ENCODE peak calls at places on chromosomes 7 and 10, in seven cellular contexts. One of them, this sample, is unnamed.

GRCh38 chr10:58336242-58336641 is 1.4 kb downstream of the UBE2D1 start:
- DNase-seq in HCT116: no peak
- DNase-seq in H1: no peak
- DNase-seq in GM12878: no peak
- DNase-seq in SK-N-SH: no peak
- DNase-seq in HepG2: no peak
- DNase-seq in K562: no peak
- DNase-seq in this sample: no peak

GRCh38 chr10:132984008-132984295 is 41.6 kb upstream of the CFAP46 start:
- DNase-seq in HCT116: no peak
- DNase-seq in H1: no peak
- DNase-seq in GM12878: no peak
- DNase-seq in SK-N-SH: no peak
- DNase-seq in HepG2: no peak
- DNase-seq in K562: no peak
- DNase-seq in this sample: no peak

GRCh38 chr10:27157150-27157549 is 2.0 kb downstream of the MASTL start:
- DNase-seq in HCT116: no peak
- DNase-seq in H1: no peak
- DNase-seq in GM12878: no peak
- DNase-seq in SK-N-SH: no peak
- DNase-seq in HepG2: peak; percentile 34
- DNase-seq in K562: no peak
- DNase-seq in this sample: no peak

GRCh38 chr7:155676052-155676451 is 31.6 kb downstream of the RBM33 start:
- DNase-seq in HCT116: no peak
- DNase-seq in H1: no peak
- DNase-seq in GM12878: no peak
- DNase-seq in SK-N-SH: no peak
- DNase-seq in HepG2: no peak
- DNase-seq in K562: no peak
- DNase-seq in this sample: no peak

GRCh38 chr10:47403401-47404318 is 19.6 kb upstream of the ZNF488 start:
- DNase-seq in HCT116: no peak
- DNase-seq in H1: no peak
- DNase-seq in GM12878: no peak
- DNase-seq in SK-N-SH: no peak
- DNase-seq in HepG2: no peak
- DNase-seq in K562: no peak
- DNase-seq in this sample: no peak

GRCh38 chr7:121366852-121367431 is 29.2 kb downstream of the FAM3C start:
- DNase-seq in HCT116: no peak
- DNase-seq in H1: no peak
- DNase-seq in GM12878: no peak
- DNase-seq in SK-N-SH: peak; percentile 41
- DNase-seq in HepG2: peak; percentile 18
- DNase-seq in K562: peak; percentile 43
- DNase-seq in this sample: no peak

GRCh38 chr10:79275105-79275430 is 72.2 kb upstream of the PPIF start:
- DNase-seq in HCT116: no peak
- DNase-seq in H1: no peak
- DNase-seq in GM12878: no peak
- DNase-seq in SK-N-SH: no peak
- DNase-seq in HepG2: no peak
- DNase-seq in K562: no peak
- DNase-seq in this sample: no peak

GRCh38 chr10:44193156-44193555 is 191.7 kb downstream of the CXCL12 start:
- DNase-seq in HCT116: no peak
- DNase-seq in H1: no peak
- DNase-seq in GM12878: no peak
- DNase-seq in SK-N-SH: no peak
- DNase-seq in HepG2: no peak
- DNase-seq in K562: no peak
- DNase-seq in this sample: no peak

GRCh38 chr7:2172311-2173183 is 60.2 kb downstream of the MAD1L1 start:
- DNase-seq in HCT116: no peak
- DNase-seq in H1: no peak
- DNase-seq in GM12878: no peak
- DNase-seq in SK-N-SH: peak; percentile 39
- DNase-seq in HepG2: peak; percentile 76
- DNase-seq in K562: no peak
- DNase-seq in this sample: peak; percentile 92

GRCh38 chr7:30594055-30594539 is 581 bp upstream of the GARS1 start:
- DNase-seq in HCT116: no peak
- DNase-seq in H1: no peak
- DNase-seq in GM12878: peak; percentile 23
- DNase-seq in SK-N-SH: peak; percentile 78
- DNase-seq in HepG2: peak; percentile 60
- DNase-seq in K562: peak; percentile 60
- DNase-seq in this sample: no peak

GRCh38 chr10:1074748-1075358 is 18.7 kb downstream of the WDR37 start:
- DNase-seq in HCT116: no peak
- DNase-seq in H1: no peak
- DNase-seq in GM12878: no peak
- DNase-seq in SK-N-SH: peak; percentile 32
- DNase-seq in HepG2: no peak
- DNase-seq in K562: no peak
- DNase-seq in this sample: no peak

GRCh38 chr10:9198611-9199010 is 1144.1 kb downstream of the GATA3 start:
- DNase-seq in HCT116: no peak
- DNase-seq in H1: no peak
- DNase-seq in GM12878: no peak
- DNase-seq in SK-N-SH: no peak
- DNase-seq in HepG2: no peak
- DNase-seq in K562: no peak
- DNase-seq in this sample: no peak

GRCh38 chr7:21912931-21913780 is 32.5 kb downstream of the CDCA7L start:
- DNase-seq in HCT116: no peak
- DNase-seq in H1: no peak
- DNase-seq in GM12878: no peak
- DNase-seq in SK-N-SH: no peak
- DNase-seq in HepG2: no peak
- DNase-seq in K562: no peak
- DNase-seq in this sample: no peak

GRCh38 chr7:90777075-90777864 is 181.1 kb downstream of the CDK14 start:
- DNase-seq in HCT116: no peak
- DNase-seq in H1: no peak
- DNase-seq in GM12878: peak; percentile 51
- DNase-seq in SK-N-SH: no peak
- DNase-seq in HepG2: no peak
- DNase-seq in K562: no peak
- DNase-seq in this sample: no peak

GRCh38 chr7:35272234-35272633 is 18.3 kb upstream of the TBX20 start:
- DNase-seq in HCT116: no peak
- DNase-seq in H1: no peak
- DNase-seq in GM12878: no peak
- DNase-seq in SK-N-SH: no peak
- DNase-seq in HepG2: no peak
- DNase-seq in K562: no peak
- DNase-seq in this sample: no peak

GRCh38 chr7:111499027-111499426 is 63.3 kb downstream of the IMMP2L start:
- DNase-seq in HCT116: peak; percentile 7
- DNase-seq in H1: no peak
- DNase-seq in GM12878: no peak
- DNase-seq in SK-N-SH: no peak
- DNase-seq in HepG2: peak; percentile 28
- DNase-seq in K562: peak; percentile 46
- DNase-seq in this sample: no peak

GRCh38 chr7:134086998-134087735 is 40.0 kb upstream of the LRGUK start:
- DNase-seq in HCT116: no peak
- DNase-seq in H1: no peak
- DNase-seq in GM12878: no peak
- DNase-seq in SK-N-SH: no peak
- DNase-seq in HepG2: no peak
- DNase-seq in K562: no peak
- DNase-seq in this sample: no peak

GRCh38 chr7:70417061-70417655 is 714.8 kb upstream of the GALNT17 start:
- DNase-seq in HCT116: no peak
- DNase-seq in H1: no peak
- DNase-seq in GM12878: no peak
- DNase-seq in SK-N-SH: peak; percentile 41
- DNase-seq in HepG2: no peak
- DNase-seq in K562: no peak
- DNase-seq in this sample: no peak

GRCh38 chr10:79938728-79939380 is 10.1 kb downstream of the SFTPD start:
- DNase-seq in HCT116: no peak
- DNase-seq in H1: no peak
- DNase-seq in GM12878: no peak
- DNase-seq in SK-N-SH: peak; percentile 55
- DNase-seq in HepG2: no peak
- DNase-seq in K562: no peak
- DNase-seq in this sample: no peak

GRCh38 chr10:4721994-4722753 is 103.8 kb upstream of the AKR1E2 start:
- DNase-seq in HCT116: no peak
- DNase-seq in H1: no peak
- DNase-seq in GM12878: no peak
- DNase-seq in SK-N-SH: no peak
- DNase-seq in HepG2: no peak
- DNase-seq in K562: no peak
- DNase-seq in this sample: no peak

GRCh38 chr7:20279979-20280378 is 50.7 kb upstream of the ITGB8 start:
- DNase-seq in HCT116: no peak
- DNase-seq in H1: no peak
- DNase-seq in GM12878: no peak
- DNase-seq in SK-N-SH: no peak
- DNase-seq in HepG2: no peak
- DNase-seq in K562: no peak
- DNase-seq in this sample: no peak

GRCh38 chr7:113331155-113331898 is 213.0 kb upstream of the SMIM30 start:
- DNase-seq in HCT116: no peak
- DNase-seq in H1: peak; percentile 2
- DNase-seq in GM12878: no peak
- DNase-seq in SK-N-SH: no peak
- DNase-seq in HepG2: peak; percentile 3
- DNase-seq in K562: peak; percentile 38
- DNase-seq in this sample: no peak

GRCh38 chr7:149856-150636 is 42.3 kb upstream of the FAM20C start:
- DNase-seq in HCT116: no peak
- DNase-seq in H1: no peak
- DNase-seq in GM12878: no peak
- DNase-seq in SK-N-SH: peak; percentile 80
- DNase-seq in HepG2: no peak
- DNase-seq in K562: no peak
- DNase-seq in this sample: peak; percentile 36

GRCh38 chr10:126969310-126969709 is 64.1 kb downstream of the DOCK1 start:
- DNase-seq in HCT116: peak; percentile 8
- DNase-seq in H1: no peak
- DNase-seq in GM12878: no peak
- DNase-seq in SK-N-SH: no peak
- DNase-seq in HepG2: no peak
- DNase-seq in K562: no peak
- DNase-seq in this sample: peak; percentile 12

GRCh38 chr10:112721080-112721698 is 228.9 kb upstream of the TCF7L2 start:
- DNase-seq in HCT116: peak; percentile 51
- DNase-seq in H1: no peak
- DNase-seq in GM12878: peak; percentile 21
- DNase-seq in SK-N-SH: no peak
- DNase-seq in HepG2: peak; percentile 31
- DNase-seq in K562: peak; percentile 16
- DNase-seq in this sample: peak; percentile 63

GRCh38 chr10:119031496-119032059 is 2.1 kb downstream of the NANOS1 start:
- DNase-seq in HCT116: no peak
- DNase-seq in H1: no peak
- DNase-seq in GM12878: no peak
- DNase-seq in SK-N-SH: no peak
- DNase-seq in HepG2: no peak
- DNase-seq in K562: no peak
- DNase-seq in this sample: no peak

GRCh38 chr10:27448926-27449325 is 55.2 kb upstream of the RAB18 start:
- DNase-seq in HCT116: peak; percentile 8
- DNase-seq in H1: peak; percentile 31
- DNase-seq in GM12878: no peak
- DNase-seq in SK-N-SH: no peak
- DNase-seq in HepG2: peak; percentile 4
- DNase-seq in K562: no peak
- DNase-seq in this sample: no peak

DNA sequence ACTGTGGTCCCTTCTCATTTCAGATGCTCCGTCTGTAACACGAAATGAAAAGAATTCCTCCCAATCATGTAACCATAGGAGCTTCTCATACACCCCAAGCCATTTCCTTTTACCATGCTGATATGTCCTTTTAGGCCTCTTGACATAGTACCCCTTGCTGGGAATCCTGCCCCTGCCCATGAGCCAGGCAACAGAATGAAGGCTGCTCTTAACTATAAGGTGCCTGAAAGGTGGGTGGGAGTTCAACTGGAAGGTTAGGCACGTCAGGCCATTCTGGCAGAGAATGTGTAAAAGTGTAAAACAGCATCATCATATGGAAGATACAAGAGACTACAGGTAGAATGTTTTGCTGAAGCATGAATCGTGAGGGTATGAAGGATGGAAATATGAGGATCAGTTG is 22.5 kb downstream of the IL2RA start:
- DNase-seq in HCT116: no peak
- DNase-seq in H1: no peak
- DNase-seq in GM12878: no peak
- DNase-seq in SK-N-SH: no peak
- DNase-seq in HepG2: no peak
- DNase-seq in K562: no peak
- DNase-seq in this sample: no peak
- TF ChIP-seq JUND in HCT116: no peak
- TF ChIP-seq JUND in H1: no peak
- TF ChIP-seq JUND in GM12878: no peak
- TF ChIP-seq JUND in SK-N-SH: no peak
- TF ChIP-seq JUND in HepG2: no peak
- TF ChIP-seq JUND in K562: no peak
- TF ChIP-seq JUND in this sample: no peak

GRCh38 chr7:36298145-36298544 is 91.5 kb upstream of the ANLN start:
- DNase-seq in HCT116: no peak
- DNase-seq in H1: no peak
- DNase-seq in GM12878: no peak
- DNase-seq in SK-N-SH: no peak
- DNase-seq in HepG2: no peak
- DNase-seq in K562: no peak
- DNase-seq in this sample: no peak
- TF ChIP-seq JUND in HCT116: no peak
- TF ChIP-seq JUND in H1: no peak
- TF ChIP-seq JUND in GM12878: no peak
- TF ChIP-seq JUND in SK-N-SH: no peak
- TF ChIP-seq JUND in HepG2: no peak
- TF ChIP-seq JUND in K562: no peak
- TF ChIP-seq JUND in this sample: no peak

GRCh38 chr7:28160551-28160991 is 20.0 kb downstream of the JAZF1 start:
- DNase-seq in HCT116: no peak
- DNase-seq in H1: no peak
- DNase-seq in GM12878: no peak
- DNase-seq in SK-N-SH: no peak
- DNase-seq in HepG2: no peak
- DNase-seq in K562: no peak
- DNase-seq in this sample: no peak
- TF ChIP-seq JUND in HCT116: no peak
- TF ChIP-seq JUND in H1: no peak
- TF ChIP-seq JUND in GM12878: no peak
- TF ChIP-seq JUND in SK-N-SH: no peak
- TF ChIP-seq JUND in HepG2: no peak
- TF ChIP-seq JUND in K562: no peak
- TF ChIP-seq JUND in this sample: no peak

DNA sequence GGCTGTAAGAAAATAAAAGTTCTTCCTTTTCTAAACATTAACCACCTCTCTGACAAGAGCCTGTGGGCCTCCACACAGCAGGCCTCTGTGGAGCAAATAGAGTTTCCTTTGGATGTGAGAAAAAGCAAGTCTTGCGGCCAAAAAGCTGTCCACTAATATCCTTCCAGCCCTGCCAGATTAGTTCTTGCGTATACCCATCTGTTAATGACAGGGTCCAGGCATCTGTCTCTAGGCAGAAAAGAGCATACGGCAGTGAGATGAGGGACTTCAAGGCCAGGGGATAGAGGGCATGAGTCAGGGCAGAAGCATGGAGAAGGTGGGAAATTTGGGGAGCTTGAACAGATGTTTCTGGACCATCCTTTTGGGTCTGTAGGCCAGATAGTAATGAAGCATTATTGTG is 164.9 kb downstream of the NSUN6 start:
- DNase-seq in HCT116: no peak
- DNase-seq in H1: no peak
- DNase-seq in GM12878: no peak
- DNase-seq in SK-N-SH: no peak
- DNase-seq in HepG2: no peak
- DNase-seq in K562: no peak
- DNase-seq in this sample: no peak
- TF ChIP-seq JUND in HCT116: no peak
- TF ChIP-seq JUND in H1: no peak
- TF ChIP-seq JUND in GM12878: no peak
- TF ChIP-seq JUND in SK-N-SH: no peak
- TF ChIP-seq JUND in HepG2: no peak
- TF ChIP-seq JUND in K562: no peak
- TF ChIP-seq JUND in this sample: no peak